ENCODE peak calls at places on chromosomes 1 and 21, in six cellular contexts. W is fibroblast of lung, N is HepG2, A is HCT116, R is neural progenitor cell, D is GM23338. X is an unnamed sample.

GRCh38 chr1:241531195-241532172 is 694 bp upstream of the KMO start:
- DNase-seq in D (peak), R (peak), N (peak), A (peak), W (peak), X (peak)

GRCh38 chr1:10900265-10900651 is 103.8 kb upstream of the CASZ1 start:
- DNase-seq in W (no peak), A (no peak), D (no peak), N (no peak), R (no peak), X (no peak)

GRCh38 chr1:206560021-206560716 is 52.1 kb downstream of the EIF2D start:
- DNase-seq in D (no peak), A (no peak), R (no peak), N (no peak), W (no peak), X (no peak)

GRCh38 chr21:31520506-31521163 is 138.9 kb upstream of the SOD1 start:
- DNase-seq in D (no peak), W (peak), A (no peak), N (no peak), R (no peak), X (no peak)

GRCh38 chr1:55474168-55474786 is 259.1 kb upstream of the USP24 start:
- DNase-seq in R (no peak), A (no peak), W (peak), D (no peak), N (no peak), X (no peak)

GRCh38 chr1:7299994-7300393 is 471.1 kb upstream of the VAMP3 start:
- DNase-seq in R (no peak), N (no peak), W (peak), A (no peak), D (no peak), X (no peak)

GRCh38 chr1:9593492-9594465 is 5.1 kb downstream of the TMEM201 start:
- DNase-seq in N (peak), A (no peak), R (peak), W (peak), D (peak), X (peak)

GRCh38 chr1:5389101-5389885 is 602.9 kb downstream of the NPHP4 start:
- DNase-seq in R (no peak), W (no peak), N (no peak), A (no peak), D (no peak), X (no peak)

GRCh38 chr1:66353207-66353606 is 180.7 kb upstream of the SGIP1 start:
- DNase-seq in D (peak), A (no peak), W (no peak), N (no peak), R (peak), X (no peak)

GRCh38 chr1:44819257-44819593 is 10.9 kb downstream of the BTBD19 start:
- DNase-seq in A (no peak), D (peak), N (no peak), W (no peak), R (peak), X (no peak)

GRCh38 chr1:5109652-5110051 is 455.2 kb downstream of the AJAP1 start:
- DNase-seq in D (no peak), N (no peak), A (no peak), W (no peak), R (peak), X (no peak)

GRCh38 chr1:5620997-5621396 is 371.2 kb downstream of the NPHP4 start:
- DNase-seq in D (no peak), N (peak), W (no peak), A (peak), R (peak), X (peak)

GRCh38 chr21:36927718-36928117 is 38.8 kb downstream of the HLCS start:
- DNase-seq in R (peak), W (peak), N (peak), A (peak), D (peak), X (peak)

GRCh38 chr21:43760391-43760958 is 15.6 kb downstream of the CSTB start:
- DNase-seq in D (no peak), W (no peak), N (no peak), A (no peak), R (no peak), X (no peak)

GRCh38 chr1:167748901-167749300 is 27.1 kb downstream of the MPZL1 start:
- DNase-seq in D (no peak), N (no peak), W (peak), A (no peak), R (no peak), X (no peak)

GRCh38 chr21:38220270-38220737 is 36.5 kb upstream of the KCNJ15 start:
- DNase-seq in D (no peak), N (no peak), A (no peak), R (no peak), W (no peak), X (no peak)
- TF ChIP-seq EZH2 in D (no peak), N (no peak), A (no peak), R (no peak), W (no peak), X (no peak)

GRCh38 chr21:42466700-42467612 is 29.1 kb downstream of the RSPH1 start:
- DNase-seq in A (peak), W (peak), N (peak), D (peak), R (peak), X (peak)
- TF ChIP-seq CTCF in A (peak), W (peak), N (peak), D (peak), R (peak), X (peak)

DNA sequence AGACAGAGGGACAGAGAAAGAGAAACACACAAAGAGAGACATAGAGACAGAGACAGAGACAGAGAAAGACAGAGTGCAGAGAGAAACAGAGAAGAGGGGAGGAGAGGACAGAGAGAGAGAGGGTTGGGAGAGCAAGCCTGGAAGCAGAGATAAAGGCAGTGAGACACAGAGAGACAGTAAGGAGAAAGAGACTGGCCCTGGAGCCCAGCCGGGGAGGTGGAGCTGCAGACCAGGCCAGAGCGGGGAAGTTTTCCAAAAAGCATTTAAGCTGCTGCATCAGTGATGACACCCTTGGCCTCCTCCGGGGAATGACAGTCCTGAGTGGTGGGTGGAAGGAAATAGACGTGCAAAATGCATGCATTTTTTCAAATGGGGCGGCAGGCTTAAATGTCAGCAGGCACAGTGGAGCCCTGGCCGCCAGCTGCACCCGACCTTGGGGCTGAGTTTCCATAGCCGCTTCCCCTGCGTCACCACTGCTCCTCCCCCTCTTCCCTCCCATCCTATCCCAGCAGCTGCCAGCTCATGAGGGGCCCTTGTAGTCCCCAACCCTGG is 95.4 kb upstream of the KLHDC7A start:
- DNase-seq in W (no peak), A (no peak), D (peak), N (no peak), R (peak), X (peak)
- H3K27ac ChIP-seq in W (no peak), A (no peak), D (no peak), N (no peak), R (no peak), X (peak)

GRCh38 chr1:190475394-190476250 is 2.0 kb downstream of the BRINP3 start:
- DNase-seq in A (no peak), D (peak), W (peak), R (peak), N (no peak), X (peak)
- TF ChIP-seq EZH2 in A (no peak), D (no peak), W (no peak), R (peak), N (no peak), X (no peak)

DNA sequence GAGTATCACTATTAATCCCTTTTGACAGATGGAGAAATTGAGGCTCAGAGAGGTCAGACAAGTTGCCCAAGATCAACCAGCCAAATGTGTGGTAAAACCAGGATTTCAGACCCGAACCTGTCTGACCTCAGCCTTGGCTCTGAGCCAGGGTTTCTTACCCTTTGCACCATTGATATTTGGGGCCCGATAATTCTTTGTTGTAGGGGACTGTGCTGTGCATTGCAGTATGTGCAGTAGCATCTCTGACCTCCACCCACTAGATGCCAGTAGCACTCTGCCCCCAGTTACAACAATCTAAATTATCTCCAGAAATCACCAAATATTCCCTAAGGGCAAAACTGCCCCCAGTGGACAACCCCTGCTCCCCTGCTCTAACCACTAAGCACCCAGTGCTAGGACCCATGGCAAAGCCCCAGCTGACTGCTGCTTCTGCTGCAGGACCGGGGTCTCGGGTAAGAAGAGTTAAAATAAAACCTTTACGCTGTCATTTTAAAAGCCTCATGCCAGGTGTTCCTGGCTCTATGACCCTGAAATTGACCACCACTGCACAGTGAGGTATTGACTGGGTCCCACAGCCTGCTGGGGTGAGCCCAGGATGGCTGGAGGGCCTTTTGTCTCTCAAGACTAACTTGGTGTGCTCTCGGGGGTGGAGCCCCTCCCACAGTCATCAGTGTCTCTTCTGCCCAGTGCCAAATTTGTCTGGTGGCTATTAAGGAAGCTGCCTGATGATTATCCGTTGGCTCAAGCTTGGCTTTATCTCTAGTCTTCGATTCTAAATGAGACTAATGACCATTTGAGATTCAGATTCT is 5.6 kb upstream of the MAN1C1 start:
- DNase-seq in A (peak), N (no peak), R (no peak), D (no peak), W (no peak), X (no peak)
- TF ChIP-seq CTCF in A (peak), N (no peak), R (peak), D (peak), W (peak), X (no peak)

DNA sequence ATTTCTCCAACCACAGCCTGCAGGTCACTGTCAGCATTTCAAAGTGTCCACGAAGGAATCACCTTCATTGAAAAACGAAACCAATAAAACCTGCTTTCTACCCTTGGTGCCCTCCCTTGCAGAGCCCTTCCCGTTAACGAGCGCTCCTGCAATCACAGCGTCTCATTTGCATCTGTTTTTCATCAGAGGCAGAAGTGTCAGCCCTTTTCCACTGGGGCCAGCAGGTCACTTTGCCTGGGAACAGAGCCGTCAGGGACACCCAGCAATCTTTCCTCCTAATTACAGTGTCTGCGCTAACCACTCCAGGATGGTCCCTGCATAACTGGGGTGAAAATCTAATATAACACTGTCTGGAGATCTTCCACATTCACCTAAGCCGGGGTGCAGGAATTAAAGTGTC is 85.3 kb downstream of the PSMG1 start:
- DNase-seq in D (no peak), N (no peak), R (no peak), A (no peak), W (no peak), X (no peak)
- H3K27ac ChIP-seq in D (no peak), N (peak), R (no peak), A (no peak), W (no peak), X (no peak)

DNA sequence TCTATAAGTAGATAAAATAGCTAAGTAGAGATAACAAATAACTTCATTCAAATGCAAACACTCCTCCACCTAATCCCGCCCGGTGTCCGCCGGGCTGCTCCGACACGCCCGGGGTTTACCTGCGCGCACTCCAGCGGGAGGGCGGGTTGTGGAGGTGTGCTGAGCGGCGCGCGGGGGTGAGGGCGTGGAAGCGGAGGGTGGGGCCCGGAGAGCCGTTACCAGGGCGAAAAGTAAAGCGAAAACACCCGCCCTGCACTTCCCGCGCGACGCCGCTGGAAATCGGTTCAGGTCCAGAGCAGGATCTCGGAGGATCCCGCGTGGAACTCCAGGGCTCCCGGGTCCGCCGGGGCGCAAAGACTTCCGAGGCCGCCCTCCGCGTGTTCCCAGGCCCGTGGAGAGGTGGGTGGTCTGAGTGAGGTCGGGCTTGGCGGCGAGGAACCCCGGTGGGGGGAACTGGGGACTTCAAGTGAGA is 1.8 kb upstream of the ATF3 start:
- DNase-seq in W (no peak), R (peak), D (peak), A (no peak), N (no peak), X (peak)
- TF ChIP-seq EZH2 in W (no peak), R (peak), D (peak), A (peak), N (peak), X (peak)

DNA sequence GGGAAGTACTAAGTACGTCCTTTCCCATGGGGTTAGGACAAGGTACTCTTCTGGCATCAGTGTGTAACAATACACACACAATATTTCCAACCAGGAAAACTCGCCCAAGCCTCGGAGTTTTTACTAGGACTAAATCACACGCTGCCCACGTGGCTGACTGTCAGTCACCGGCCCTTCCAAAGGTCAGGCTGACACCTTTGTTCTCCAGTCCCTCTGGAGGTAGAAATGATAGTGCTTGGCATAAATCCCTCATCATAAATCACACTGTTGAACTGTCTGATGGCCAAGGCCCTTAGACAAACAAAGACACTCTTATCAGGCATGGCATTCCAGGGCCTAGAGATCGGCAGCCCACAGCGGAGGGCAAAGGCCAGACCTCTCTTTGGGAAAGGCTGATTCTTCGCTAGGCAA is 16.9 kb upstream of the SLAMF9 start:
- DNase-seq in D (no peak), N (peak), R (no peak), W (no peak), A (no peak), X (no peak)
- TF ChIP-seq CTCF in D (no peak), N (peak), R (no peak), W (no peak), A (no peak), X (no peak)

GRCh38 chr1:202579806-202580205 is 130.4 kb downstream of the SYT2 start:
- DNase-seq in A (no peak), R (no peak), N (no peak), W (peak), D (no peak), X (no peak)

GRCh38 chr1:202576816-202577215 is 133.4 kb downstream of the SYT2 start:
- DNase-seq in N (peak), A (no peak), W (peak), R (no peak), D (no peak), X (peak)

GRCh38 chr1:202578001-202578500 is 132.2 kb downstream of the SYT2 start:
- DNase-seq in W (peak), R (peak), A (no peak), N (no peak), D (peak), X (peak)

GRCh38 chr1:202577381-202577780 is 132.9 kb downstream of the SYT2 start:
- DNase-seq in R (no peak), W (peak), D (peak), A (no peak), N (no peak), X (no peak)

DNA sequence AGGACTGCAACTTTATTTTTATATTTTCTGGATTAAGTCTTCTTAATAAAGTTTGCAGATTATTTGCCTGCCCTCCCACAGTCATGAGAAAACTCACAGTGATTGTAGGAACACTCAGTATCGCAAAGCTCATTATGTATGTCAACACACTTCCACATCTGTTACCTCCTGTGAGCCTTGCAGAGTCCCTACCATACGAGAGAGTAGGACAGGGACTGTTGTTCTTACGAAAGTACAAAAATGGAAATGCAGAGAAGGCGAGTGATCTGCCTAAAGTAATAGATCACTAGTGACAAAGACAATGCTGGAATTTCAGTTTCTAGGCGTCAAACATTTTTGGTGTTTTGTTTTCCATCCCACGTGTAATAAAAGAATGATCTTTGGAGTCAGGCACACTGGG is 131.7 kb downstream of the SYT2 start:
- DNase-seq in D (no peak), R (no peak), N (no peak), A (no peak), W (peak), X (peak)
- H3K27ac ChIP-seq in D (peak), R (peak), N (no peak), A (no peak), W (peak), X (peak)

DNA sequence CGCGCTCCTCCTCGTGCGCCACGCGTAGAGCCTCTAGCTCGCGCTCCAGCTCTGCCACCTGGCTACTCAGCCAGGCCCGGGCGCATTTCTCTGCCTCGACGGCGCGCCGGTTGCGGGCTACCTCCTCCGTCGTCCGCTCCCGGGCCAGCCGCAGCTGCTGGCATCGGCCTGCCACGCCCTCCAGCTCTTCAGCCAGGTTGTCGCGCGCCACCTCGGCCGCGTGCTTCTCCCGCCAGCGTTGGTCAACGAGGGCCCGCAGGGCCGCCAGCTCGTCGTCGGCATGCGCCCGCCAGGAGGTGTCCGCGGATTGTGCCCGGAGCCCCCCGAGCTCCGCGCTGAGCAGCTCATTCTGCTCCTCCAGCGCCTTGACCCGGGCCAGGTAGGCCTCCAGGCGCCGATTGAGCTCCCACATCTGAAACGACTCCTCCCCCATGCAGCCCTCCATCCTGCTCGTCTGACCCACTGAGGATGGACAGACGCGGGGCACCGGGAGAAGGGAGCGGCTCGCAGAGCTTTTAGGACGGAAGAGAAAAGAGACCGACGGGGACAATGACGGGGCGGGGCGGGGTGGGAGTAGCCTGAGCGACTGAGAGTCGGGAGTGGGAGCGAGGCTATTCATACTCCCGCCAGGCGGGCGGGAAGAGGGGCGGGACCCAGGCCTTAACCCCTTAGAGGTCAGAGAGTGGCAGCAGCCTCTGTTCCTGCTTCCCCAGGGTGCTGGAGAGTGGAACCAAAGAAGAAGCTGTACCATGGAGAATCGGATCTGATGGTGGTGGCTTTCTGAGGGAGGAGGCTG is at the start of gene NES:
- DNase-seq in D (peak), N (peak), A (no peak), R (peak), W (peak), X (peak)
- TF ChIP-seq EZH2 in D (no peak), N (no peak), A (no peak), R (no peak), W (no peak), X (peak)

X was measured in A673.